ENCODE peak calls at places on chromosomes 6 and 20, in four cellular contexts. U is brain microvascular endothelial cell, G is H9, B is heart left ventricle. M is an unnamed sample.

GRCh38 chr6:136344420-136344819 is 54.8 kb upstream of the BCLAF1 start:
- DNase-seq in B (no peak), U (peak; percentile 59), G (no peak), M (no peak)

GRCh38 chr6:33744895-33745546 is 1.7 kb downstream of the IP6K3 start:
- DNase-seq in B (peak; percentile 40), G (no peak), U (no peak), M (no peak)

GRCh38 chr20:33896509-33896908 is 85.4 kb downstream of the CHMP4B start:
- DNase-seq in U (peak; percentile 42), G (no peak), B (no peak), M (no peak)

GRCh38 chr20:3828798-3829197 is 8.5 kb downstream of the AP5S1 start:
- DNase-seq in B (no peak), U (no peak), G (no peak), M (no peak)

GRCh38 chr6:36350082-36350481 is 13.4 kb upstream of the BNIP5 start:
- DNase-seq in B (no peak), U (peak; percentile 59), G (no peak), M (no peak)

GRCh38 chr6:52369234-52369633 is 7.3 kb downstream of the PAQR8 start:
- DNase-seq in B (no peak), G (no peak), U (no peak), M (no peak)

GRCh38 chr6:87346700-87347099 is 2.1 kb downstream of the C6orf163 start:
- DNase-seq in U (no peak), B (no peak), G (no peak), M (no peak)

GRCh38 chr6:38079537-38079936 is 260.0 kb downstream of the ZFAND3 start:
- DNase-seq in B (no peak), G (no peak), U (no peak), M (no peak)

GRCh38 chr20:32359633-32360332 is 1.7 kb downstream of the ASXL1 start:
- DNase-seq in U (peak; percentile 22), B (no peak), G (no peak), M (no peak)

GRCh38 chr20:30921286-30922071 is 336.0 kb upstream of the DEFB115 start:
- DNase-seq in B (no peak), G (no peak), U (no peak), M (no peak)

GRCh38 chr6:111701146-111701545 is 95.5 kb upstream of the TRAF3IP2 start:
- DNase-seq in B (no peak), U (no peak), G (no peak), M (no peak)

GRCh38 chr20:46987001-46987400 is 92.4 kb downstream of the EYA2 start:
- DNase-seq in B (no peak), U (no peak), G (no peak), M (no peak)

GRCh38 chr20:58340853-58341252 is 31.3 kb downstream of the RAB22A start:
- DNase-seq in B (no peak), U (peak; percentile 23), G (no peak), M (no peak)

GRCh38 chr6:170147832-170148708 is 142.8 kb downstream of the DLL1 start:
- DNase-seq in G (peak; percentile 71), U (no peak), B (no peak), M (no peak)

GRCh38 chr6:41940759-41941279 is 789 bp downstream of the CCND3 start:
- DNase-seq in U (no peak), G (peak; percentile 47), B (peak; percentile 69), M (peak; percentile 55)

GRCh38 chr6:89084954-89085353 is 4.4 kb downstream of the PNRC1 start:
- DNase-seq in G (peak; percentile 51), U (no peak), B (no peak), M (no peak)
- H3K27ac ChIP-seq in G (no peak overlapping the region), U (no peak overlapping the region), B (no peak overlapping the region), M (no peak overlapping the region)

DNA sequence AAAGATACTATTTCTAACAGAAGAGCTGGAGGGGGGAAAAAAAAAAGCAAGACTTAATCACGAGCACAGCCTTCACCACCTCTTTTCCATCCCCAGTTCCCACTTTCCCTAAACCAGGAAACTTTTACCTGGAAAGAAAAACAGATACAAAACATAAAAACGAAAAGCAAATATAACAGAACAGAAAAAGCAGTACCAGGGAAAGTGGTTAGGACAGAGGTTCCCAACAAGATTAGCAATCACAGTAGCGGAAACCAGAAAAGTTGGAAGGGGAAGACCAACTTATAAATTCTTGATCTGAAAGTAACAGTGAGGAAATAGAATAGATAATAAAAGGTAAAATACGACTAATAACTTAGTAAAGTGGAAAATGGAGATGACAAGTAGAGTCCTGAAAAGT is 1.2 kb downstream of the DDX39B start:
- DNase-seq in G (no peak), B (no peak), U (no peak), M (no peak)
- H3K27ac ChIP-seq in G (peak overlapping the region; percentile 96), B (peak overlapping the region; percentile 94), U (peak overlapping the region; percentile 99), M (peak overlapping the region; percentile 95)

DNA sequence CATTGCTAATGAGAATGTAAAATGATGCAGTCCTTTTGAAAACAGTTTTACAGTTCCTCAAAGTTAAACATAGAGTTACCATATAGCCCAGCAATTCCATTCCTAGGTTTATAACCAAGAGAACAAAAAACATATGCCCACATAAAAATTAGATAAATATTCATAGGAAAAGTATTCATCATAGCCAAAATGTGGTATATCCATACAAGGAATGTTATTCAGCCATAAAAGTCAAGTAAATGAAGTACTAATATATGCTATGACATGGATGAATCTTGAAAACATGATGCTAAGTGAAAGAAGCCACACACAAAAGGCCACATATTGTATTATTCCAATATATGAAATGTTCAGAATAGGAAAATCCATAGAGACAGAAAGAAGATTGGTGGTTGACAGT is 158.0 kb upstream of the CARMIL1 start:
- DNase-seq in U (no peak), G (no peak), B (no peak), M (no peak)
- H3K27ac ChIP-seq in U (no peak overlapping the region), G (no peak overlapping the region), B (peak overlapping the region; percentile 62), M (no peak overlapping the region)

GRCh38 chr6:4924872-4925271 is 79.0 kb downstream of the RPP40 start:
- DNase-seq in B (no peak), G (no peak), U (no peak), M (no peak)
- H3K27ac ChIP-seq in B (no peak overlapping the region), G (peak overlapping the region; percentile 3), U (no peak overlapping the region), M (no peak overlapping the region)

GRCh38 chr20:19850190-19850533 is 92.1 kb downstream of the RIN2 start:
- DNase-seq in B (peak; percentile 54), G (no peak), U (no peak), M (no peak)
- H3K27ac ChIP-seq in B (peak overlapping the region; percentile 63), G (no peak overlapping the region), U (no peak overlapping the region), M (peak overlapping the region; percentile 84)

DNA sequence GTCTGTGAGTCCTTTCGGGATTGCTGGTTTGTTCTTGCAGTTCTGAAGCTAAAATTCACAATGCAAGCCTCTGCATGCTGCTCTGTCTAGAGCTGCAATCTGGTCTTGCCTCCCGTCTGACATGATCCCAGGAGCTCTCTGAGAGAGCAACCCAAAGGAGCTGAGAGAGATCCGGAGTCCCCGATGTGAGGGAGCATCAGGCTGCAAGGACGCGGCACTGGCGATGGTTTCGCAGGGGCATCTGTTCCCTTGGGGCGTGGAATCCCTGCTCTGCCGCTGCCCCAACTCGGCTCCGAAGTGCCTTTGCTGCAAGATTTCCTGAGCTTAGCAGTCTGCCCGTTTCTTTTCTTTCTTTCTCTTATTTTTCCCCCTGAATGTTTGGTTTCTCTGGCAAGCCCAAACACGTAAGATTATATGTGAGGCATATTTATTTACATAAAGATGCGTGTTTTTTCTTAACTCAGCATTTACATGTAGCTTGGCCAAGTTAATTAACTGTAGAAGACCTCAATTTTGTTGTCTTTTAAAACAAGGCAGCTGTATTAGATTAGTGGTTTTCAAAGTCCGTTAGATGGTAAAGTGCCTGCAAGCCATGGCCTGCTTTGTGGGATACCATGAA is 873.0 kb downstream of the KIF16B start:
- DNase-seq in G (no peak), U (no peak), B (no peak), M (no peak)
- H3K27ac ChIP-seq in G (no peak overlapping the region), U (no peak overlapping the region), B (no peak overlapping the region), M (no peak overlapping the region)

GRCh38 chr6:28742668-28743270 is 181.0 kb downstream of the TRIM27 start:
- DNase-seq in G (peak; percentile 79), U (peak; percentile 90), B (no peak), M (no peak)
- H3K27ac ChIP-seq in G (no peak overlapping the region), U (no peak overlapping the region), B (no peak overlapping the region), M (no peak overlapping the region)